ENCODE peak calls at places on chromosomes 5 and 9, in seven cellular contexts. M, K, Z, D, U, L and Y are unnamed samples.

GRCh38 chr5:63564789-63565188 is 397.5 kb downstream of the HTR1A start:
- DNase-seq in K (no peak), U (no peak), Z (no peak), L (no peak), M (no peak), D (no peak), Y (no peak)

GRCh38 chr9:123438321-123438720 is 82.3 kb downstream of the CRB2 start:
- DNase-seq in M (peak; percentile 69), L (no peak), D (no peak), U (no peak), K (no peak), Z (peak; percentile 8), Y (peak; percentile 31)

GRCh38 chr5:54727874-54728273 is 210.3 kb downstream of the SNX18 start:
- DNase-seq in D (no peak), K (no peak), U (no peak), L (no peak), M (no peak), Z (no peak), Y (no peak)

GRCh38 chr9:135061441-135061840 is 26.0 kb upstream of the OLFM1 start:
- DNase-seq in D (no peak), U (no peak), Z (no peak), M (no peak), K (no peak), L (no peak), Y (no peak)

GRCh38 chr5:134735243-134735642 is 3.1 kb upstream of the CAMLG start:
- DNase-seq in D (no peak), K (no peak), L (no peak), M (no peak), Z (no peak), U (no peak), Y (no peak)

GRCh38 chr5:73950441-73950873 is 324.5 kb downstream of the ARHGEF28 start:
- DNase-seq in M (no peak), Z (no peak), D (no peak), L (no peak), K (no peak), U (no peak), Y (no peak)

GRCh38 chr5:95134326-95134725 is 150.6 kb downstream of the MCTP1 start:
- DNase-seq in D (no peak), K (no peak), Z (no peak), M (no peak), L (no peak), U (no peak), Y (no peak)

GRCh38 chr9:126952180-126952960 is 37.8 kb downstream of the RALGPS1 start:
- DNase-seq in Z (peak; percentile 96), D (no peak), K (no peak), U (no peak), L (no peak), M (peak; percentile 53), Y (peak; percentile 52)

GRCh38 chr9:87862536-87863268 is 20.0 kb upstream of the SPATA31E1 start:
- DNase-seq in L (no peak), K (no peak), Z (peak; percentile 84), U (no peak), D (no peak), M (no peak), Y (peak; percentile 65)

GRCh38 chr5:135429886-135430437 is 17.2 kb downstream of the DCANP1 start:
- DNase-seq in L (no peak), U (no peak), D (no peak), M (no peak), Z (no peak), K (no peak), Y (no peak)

GRCh38 chr5:45062044-45062443 is 253.3 kb downstream of the MRPS30 start:
- DNase-seq in L (no peak), Z (no peak), U (no peak), K (no peak), M (no peak), D (no peak), Y (no peak)

GRCh38 chr5:76953551-76954382 is 922 bp downstream of the CRHBP start:
- DNase-seq in K (no peak), L (no peak), D (no peak), M (peak; percentile 65), U (peak; percentile 53), Z (no peak), Y (no peak)

GRCh38 chr5:138955013-138955660 is 80.0 kb upstream of the LRRTM2 start:
- DNase-seq in K (peak; percentile 56), L (no peak), Z (no peak), M (peak; percentile 81), D (no peak), U (no peak), Y (no peak)

GRCh38 chr9:27539479-27540441 is 10.1 kb upstream of the MOB3B start:
- DNase-seq in D (no peak), U (no peak), M (no peak), K (no peak), L (no peak), Z (peak; percentile 89), Y (peak; percentile 86)

GRCh38 chr9:89428901-89429890 is 68.7 kb downstream of the SEMA4D start:
- DNase-seq in U (no peak), K (no peak), M (peak; percentile 54), L (no peak), D (peak; percentile 79), Z (no peak), Y (no peak)

GRCh38 chr9:120555884-120556283 is 24.1 kb downstream of the CDK5RAP2 start:
- DNase-seq in M (no peak), D (no peak), U (no peak), Z (no peak), K (no peak), L (no peak), Y (no peak)

GRCh38 chr5:139392678-139393496 is 2.0 kb downstream of the PROB1 start:
- DNase-seq in K (peak; percentile 58), Z (peak; percentile 67), M (peak; percentile 89), D (peak; percentile 93), U (peak; percentile 93), L (peak; percentile 91), Y (peak; percentile 48)

GRCh38 chr9:72462340-72462739 is 59.1 kb upstream of the TMC1 start:
- DNase-seq in L (no peak), D (no peak), M (no peak), K (no peak), U (no peak), Z (peak; percentile 83), Y (peak; percentile 67)

GRCh38 chr9:126507318-126508109 is 106.2 kb upstream of the LMX1B start:
- DNase-seq in K (no peak), Z (no peak), M (peak; percentile 87), D (no peak), U (no peak), L (no peak), Y (no peak)

GRCh38 chr9:130042931-130043653 is at the start of gene FNBP1:
- DNase-seq in M (peak; percentile 93), Z (peak; percentile 65), D (peak; percentile 83), K (peak; percentile 83), U (peak; percentile 87), L (peak; percentile 78), Y (peak; percentile 75)

GRCh38 chr5:142542906-142543305 is 143.0 kb downstream of the FGF1 start:
- DNase-seq in M (peak; percentile 25), K (no peak), Z (no peak), U (no peak), L (no peak), D (no peak), Y (peak; percentile 83)

GRCh38 chr5:97142521-97143254 is at the start of gene LIX1:
- DNase-seq in M (peak; percentile 83), Z (peak; percentile 58), L (no peak), K (no peak), U (no peak), D (peak; percentile 59), Y (peak; percentile 51)